ENCODE peak calls at places on chromosomes 2 and 18, in six cellular contexts. Q is stimulated activated naive CD8-positive, alpha-beta T cell treated with anti-CD3 and anti-CD28 coated beads, Interleukin-15, Interleukin-2, amounts not matched to agents 100 U/mL and 50 U/mL, for 24 hours; P is Daoy; M is effector CD4-positive, alpha-beta T cell; U is activated naive CD4-positive, alpha-beta T cell; I is left colon. Z is an unnamed sample.
A peak's percentile ranks its signal among the peaks of the same experiment; 100 is the strongest.

GRCh38 chr2:232866104-232866503 is 4.0 kb upstream of the SNORC start:
- DNase-seq in U (no peak), M (no peak), I (no peak), Q (no peak), P (no peak), Z (no peak)

GRCh38 chr2:95041060-95041823 is 15.7 kb downstream of the MAL start:
- DNase-seq in M (no peak), Q (no peak), I (no peak), P (no peak), U (no peak), Z (no peak)

GRCh38 chr18:62586781-62587487 is 64.1 kb downstream of the ZCCHC2 start:
- DNase-seq in M (no peak), U (no peak), I (no peak), Q (no peak), P (no peak), Z (no peak)

GRCh38 chr18:46623541-46623940 is 33.5 kb downstream of the LOXHD1 start:
- DNase-seq in Q (peak; percentile 31), P (no peak), I (peak; percentile 10), M (no peak), U (peak; percentile 10), Z (no peak)

GRCh38 chr18:52716926-52717325 is 376.9 kb downstream of the DCC start:
- DNase-seq in I (peak; percentile 70), U (no peak), P (no peak), Q (no peak), M (no peak), Z (peak; percentile 2)

GRCh38 chr18:49899647-49900330 is 86.5 kb upstream of the ACAA2 start:
- DNase-seq in I (no peak), M (no peak), U (no peak), Q (no peak), P (no peak), Z (peak; percentile 27)

GRCh38 chr2:218982312-218983262 is 2.4 kb downstream of the FEV start:
- DNase-seq in P (no peak), U (no peak), M (no peak), I (no peak), Q (no peak), Z (no peak)

GRCh38 chr2:120670771-120671480 is 64.7 kb upstream of the GLI2 start:
- DNase-seq in I (no peak), Q (no peak), M (no peak), U (no peak), P (no peak), Z (no peak)

GRCh38 chr2:191848771-191849726 is 2.2 kb upstream of the CAVIN2 start:
- DNase-seq in I (no peak), P (no peak), U (no peak), M (no peak), Q (no peak), Z (no peak)

GRCh38 chr18:68148862-68149261 is 566.0 kb downstream of the TMX3 start:
- DNase-seq in I (no peak), M (no peak), Q (no peak), P (no peak), U (no peak), Z (no peak)

GRCh38 chr2:68225119-68225632 is 27.2 kb downstream of the PPP3R1 start:
- DNase-seq in U (no peak), M (no peak), Q (peak; percentile 18), P (peak; percentile 41), I (no peak), Z (peak; percentile 14)

GRCh38 chr18:56574827-56575226 is 63.6 kb downstream of the TXNL1 start:
- DNase-seq in Q (no peak), I (no peak), M (no peak), U (no peak), P (no peak), Z (no peak)

GRCh38 chr2:78992807-78993517 is 32.5 kb upstream of the REG3G start:
- DNase-seq in M (no peak), U (no peak), Q (no peak), P (peak; percentile 7), I (peak; percentile 25), Z (no peak)

GRCh38 chr2:219446101-219446504 is 11.5 kb downstream of the SPEG start:
- DNase-seq in Q (no peak), U (no peak), M (no peak), P (peak; percentile 57), I (no peak), Z (peak; percentile 38)

GRCh38 chr18:73733376-73733775 is 414.3 kb downstream of the FBXO15 start:
- DNase-seq in I (no peak), P (no peak), Q (no peak), M (no peak), U (no peak), Z (no peak)

GRCh38 chr18:58669731-58670379 is 1.4 kb upstream of the MALT1 start:
- DNase-seq in I (no peak), Q (no peak), U (no peak), P (peak; percentile 82), M (no peak), Z (peak; percentile 57)

GRCh38 chr18:75752864-75753263 is 325.4 kb upstream of the SMIM21 start:
- DNase-seq in P (no peak), M (no peak), Q (no peak), I (no peak), U (no peak), Z (no peak)

GRCh38 chr2:174442546-174443510 is 44.0 kb downstream of the GPR155 start:
- DNase-seq in P (peak; percentile 66), Q (no peak), U (no peak), M (no peak), I (no peak), Z (peak; percentile 66)

GRCh38 chr2:54666131-54666637 is 57.3 kb upstream of the EML6 start:
- DNase-seq in Q (no peak), I (no peak), M (no peak), P (peak; percentile 44), U (no peak), Z (peak; percentile 63)

GRCh38 chr2:235419996-235420395 is 73.8 kb upstream of the AGAP1 start:
- DNase-seq in P (no peak), I (no peak), U (no peak), Q (no peak), M (no peak), Z (no peak)

GRCh38 chr18:44841221-44841620 is 160.5 kb downstream of the SETBP1 start:
- DNase-seq in P (peak; percentile 19), U (no peak), Q (no peak), I (no peak), M (no peak), Z (no peak)

Z was measured in MG63.